ENCODE peak calls at places on chromosome 16, in seven cellular contexts. T is HCT116; I is colonic mucosa; Q is cardiac muscle cell; N is foreskin fibroblast; P is tibial artery; B is activated CD8-positive, alpha-beta T cell treated with anti-CD3 and anti-CD28 coated beads for 36 hours. C is an unnamed sample.
A peak's percentile ranks its signal among the peaks of the same experiment; 100 is the strongest.

GRCh38 chr16:80656731-80657150 is 115.9 kb downstream of the DYNLRB2 start:
- DNase-seq in T (no peak), N (no peak), P (no peak), Q (no peak), I (no peak), B (peak; percentile 43), C (no peak)

GRCh38 chr16:69544099-69544498 is 21.7 kb upstream of the NFAT5 start:
- DNase-seq in Q (no peak), N (no peak), T (no peak), B (no peak), P (no peak), I (no peak), C (no peak)

GRCh38 chr16:183005-183404 is 2.7 kb downstream of the HBQ1 start:
- DNase-seq in Q (no peak), P (no peak), B (no peak), T (no peak), I (no peak), N (no peak), C (no peak)

GRCh38 chr16:66256919-66257318 is 109.6 kb upstream of the CDH5 start:
- DNase-seq in T (no peak), Q (no peak), I (no peak), B (no peak), N (no peak), P (peak; percentile 31), C (no peak)

GRCh38 chr16:67413978-67414891 is 2.0 kb downstream of the ZDHHC1 start:
- DNase-seq in B (no peak), I (peak; percentile 19), Q (no peak), T (no peak), P (no peak), N (no peak), C (no peak)

GRCh38 chr16:50771366-50771765 is 29.5 kb downstream of the CYLD start:
- DNase-seq in N (peak; percentile 76), B (no peak), P (no peak), I (no peak), T (no peak), Q (no peak), C (peak; percentile 78)

GRCh38 chr16:89572042-89572441 is 3.5 kb upstream of the CPNE7 start:
- DNase-seq in N (no peak), B (no peak), P (no peak), Q (no peak), T (no peak), I (no peak), C (no peak)

GRCh38 chr16:53131363-53132071 is 76.7 kb downstream of the CHD9 start:
- DNase-seq in B (peak; percentile 66), P (peak; percentile 84), N (peak; percentile 48), I (peak; percentile 66), Q (peak; percentile 52), T (no peak), C (peak; percentile 55)

DNA sequence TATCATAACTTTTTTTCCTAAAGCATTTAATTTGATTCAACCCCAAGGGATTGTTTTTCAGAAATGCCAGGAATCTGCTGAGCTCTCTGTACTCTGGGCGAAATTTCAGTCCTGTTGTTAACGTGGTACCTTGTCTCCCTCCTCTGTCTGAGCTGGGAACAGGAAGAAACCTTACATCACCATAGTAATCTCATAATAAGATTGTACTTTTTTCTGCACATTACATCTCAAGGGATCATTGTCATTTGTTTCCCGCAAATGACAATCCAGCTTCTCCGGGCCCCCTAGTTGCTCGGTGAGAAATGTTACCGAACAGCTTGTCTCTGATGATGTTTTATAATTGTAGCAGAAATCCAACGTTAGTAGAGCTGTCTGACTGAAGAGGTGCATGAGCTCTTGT is 152.7 kb upstream of the ERCC4 start:
- DNase-seq in Q (no peak), T (no peak), P (no peak), N (no peak), B (no peak), I (no peak), C (no peak)
- TF ChIP-seq CTCF in Q (no peak), T (no peak), P (peak; percentile 35), N (no peak), B (no peak), I (no peak), C (no peak)

GRCh38 chr16:57377080-57377841 is 5.0 kb downstream of the CX3CL1 start:
- DNase-seq in N (no peak), B (peak; percentile 91), P (no peak), Q (peak; percentile 6), T (no peak), I (no peak), C (no peak)
- TF ChIP-seq CTCF in N (no peak), B (peak; percentile 62), P (no peak), Q (no peak), T (peak; percentile 4), I (no peak), C (no peak)

GRCh38 chr16:6148361-6148760 is 1050.8 kb upstream of the EEF2KMT start:
- DNase-seq in Q (no peak), P (no peak), T (no peak), N (no peak), I (no peak), B (no peak), C (no peak)

GRCh38 chr16:6149031-6149430 is 1051.4 kb upstream of the EEF2KMT start:
- DNase-seq in Q (no peak), B (no peak), T (no peak), I (no peak), P (no peak), N (no peak), C (no peak)

GRCh38 chr16:6144441-6144840 is 1046.8 kb upstream of the EEF2KMT start:
- DNase-seq in T (no peak), I (no peak), Q (no peak), P (no peak), B (no peak), N (no peak), C (no peak)

DNA sequence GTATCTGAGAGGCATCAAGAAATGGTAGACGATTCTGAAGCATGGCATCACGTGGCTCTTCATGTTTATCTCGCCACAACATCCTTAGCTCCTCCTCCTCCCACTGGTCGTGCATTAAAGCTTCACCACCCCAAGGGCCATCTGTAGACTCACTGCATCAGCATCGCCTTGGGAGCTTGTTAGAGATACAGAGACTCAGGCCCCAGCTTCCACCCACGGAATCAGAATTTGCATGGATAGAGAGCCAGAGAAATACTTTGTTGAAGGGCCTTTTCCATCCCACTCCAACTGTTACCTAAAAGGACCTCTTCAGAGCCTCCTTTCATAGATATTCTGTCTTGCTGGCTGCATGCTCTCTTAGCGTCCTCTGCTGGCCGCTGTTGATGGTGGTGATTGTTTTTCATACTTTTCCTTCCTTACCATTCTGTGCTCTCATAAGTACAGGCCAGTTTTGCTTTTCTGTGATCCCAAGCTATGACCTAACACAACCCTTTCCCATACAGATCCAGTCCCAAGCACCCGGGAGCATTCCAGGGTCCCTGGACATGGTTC is 1049.4 kb upstream of the EEF2KMT start:
- DNase-seq in B (no peak), I (no peak), P (no peak), N (no peak), Q (no peak), T (no peak), C (no peak)
- TF ChIP-seq CTCF in B (no peak), I (no peak), P (no peak), N (no peak), Q (no peak), T (no peak), C (peak; percentile 59)

GRCh38 chr16:72467157-72467759 is 295.3 kb upstream of the PMFBP1 start:
- DNase-seq in Q (peak; percentile 71), P (no peak), N (peak; percentile 34), I (no peak), B (peak; percentile 4), T (peak; percentile 28), C (peak; percentile 46)
- TF ChIP-seq CTCF in Q (peak; percentile 72), P (peak; percentile 55), N (peak; percentile 70), I (peak; percentile 26), B (peak; percentile 56), T (peak; percentile 74), C (peak; percentile 86)

GRCh38 chr16:13542284-13542683 is 377.7 kb upstream of the ERCC4 start:
- DNase-seq in Q (no peak), B (no peak), P (no peak), T (no peak), I (no peak), N (no peak), C (no peak)
- TF ChIP-seq CTCF in Q (no peak), B (no peak), P (no peak), T (no peak), I (no peak), N (no peak), C (no peak)

GRCh38 chr16:8634991-8635736 is 13.7 kb downstream of the METTL22 start:
- DNase-seq in P (no peak), N (no peak), I (no peak), T (no peak), Q (peak; percentile 46), B (no peak), C (peak; percentile 33)
- TF ChIP-seq CTCF in P (no peak), N (peak; percentile 73), I (peak; percentile 37), T (peak; percentile 79), Q (peak; percentile 80), B (no peak), C (peak; percentile 77)

DNA sequence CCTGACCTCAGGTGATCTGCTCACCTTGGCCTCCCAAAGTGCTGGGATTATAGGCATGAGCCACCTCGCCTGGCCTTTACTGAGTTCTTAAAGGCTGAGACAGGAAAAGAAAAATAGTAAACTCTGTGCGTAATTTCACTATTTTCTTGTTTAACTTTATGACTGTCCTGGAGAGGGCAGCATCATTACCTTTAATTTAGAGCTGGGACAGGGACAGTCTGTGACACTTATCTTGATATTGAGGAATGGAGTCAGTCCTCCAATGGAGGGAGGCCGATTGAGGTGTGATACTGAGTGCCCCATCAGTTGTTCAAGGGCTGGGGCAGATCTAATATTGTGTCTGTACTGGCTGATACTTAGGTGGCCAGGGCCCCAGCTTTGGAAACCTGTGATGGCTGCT is 21.5 kb upstream of the SPN start:
- DNase-seq in N (no peak), Q (no peak), T (no peak), P (no peak), I (no peak), B (peak; percentile 24), C (no peak)
- TF ChIP-seq CTCF in N (no peak), Q (no peak), T (peak; percentile 22), P (no peak), I (no peak), B (peak; percentile 19), C (peak; percentile 31)

GRCh38 chr16:17474572-17474971 is 3.8 kb upstream of the XYLT1 start:
- DNase-seq in T (no peak), N (no peak), I (no peak), P (peak; percentile 1), B (peak; percentile 25), Q (no peak), C (no peak)
- TF ChIP-seq CTCF in T (no peak), N (no peak), I (no peak), P (no peak), B (no peak), Q (no peak), C (peak; percentile 22)